ENCODE peak calls at places on chromosomes 5 and 9, in ten cellular contexts. One of them, this sample, is unnamed.

GRCh38 chr5:176812269-176813259 is 2.2 kb downstream of the UNC5A start:
- DNase-seq in AG10803: no peak
- DNase-seq in pancreas: no peak
- DNase-seq in tibial artery: no peak
- DNase-seq in psoas muscle: no peak
- DNase-seq in IMR-90: no peak
- DNase-seq in chondrocyte: no peak
- DNase-seq in ascending aorta: no peak
- DNase-seq in heart left ventricle: no peak
- DNase-seq in upper lobe of left lung: no peak
- DNase-seq in this sample: peak

GRCh38 chr5:39854771-39855170 is 430.0 kb upstream of the DAB2 start:
- DNase-seq in ascending aorta: no peak
- DNase-seq in pancreas: no peak
- DNase-seq in heart left ventricle: no peak
- DNase-seq in IMR-90: no peak
- DNase-seq in AG10803: no peak
- DNase-seq in tibial artery: no peak
- DNase-seq in upper lobe of left lung: no peak
- DNase-seq in psoas muscle: no peak
- DNase-seq in chondrocyte: no peak
- DNase-seq in this sample: no peak

GRCh38 chr5:76331139-76331538 is 71.9 kb upstream of the IQGAP2 start:
- DNase-seq in heart left ventricle: no peak
- DNase-seq in chondrocyte: no peak
- DNase-seq in pancreas: no peak
- DNase-seq in AG10803: no peak
- DNase-seq in upper lobe of left lung: no peak
- DNase-seq in ascending aorta: no peak
- DNase-seq in tibial artery: no peak
- DNase-seq in psoas muscle: no peak
- DNase-seq in IMR-90: no peak
- DNase-seq in this sample: no peak

GRCh38 chr9:79129865-79130480 is 441.8 kb upstream of the TLE4 start:
- DNase-seq in heart left ventricle: no peak
- DNase-seq in tibial artery: no peak
- DNase-seq in pancreas: no peak
- DNase-seq in upper lobe of left lung: peak
- DNase-seq in AG10803: peak
- DNase-seq in psoas muscle: peak
- DNase-seq in ascending aorta: no peak
- DNase-seq in chondrocyte: no peak
- DNase-seq in IMR-90: peak
- DNase-seq in this sample: peak

GRCh38 chr5:136200761-136201160 is 7.8 kb upstream of the SMIM32 start:
- DNase-seq in heart left ventricle: no peak
- DNase-seq in ascending aorta: no peak
- DNase-seq in AG10803: no peak
- DNase-seq in chondrocyte: no peak
- DNase-seq in upper lobe of left lung: no peak
- DNase-seq in IMR-90: no peak
- DNase-seq in psoas muscle: no peak
- DNase-seq in pancreas: no peak
- DNase-seq in tibial artery: no peak
- DNase-seq in this sample: no peak

GRCh38 chr5:135179308-135179980 is 145.4 kb upstream of the PITX1 start:
- DNase-seq in heart left ventricle: no peak
- DNase-seq in tibial artery: no peak
- DNase-seq in upper lobe of left lung: no peak
- DNase-seq in AG10803: no peak
- DNase-seq in pancreas: no peak
- DNase-seq in psoas muscle: no peak
- DNase-seq in ascending aorta: no peak
- DNase-seq in IMR-90: no peak
- DNase-seq in chondrocyte: no peak
- DNase-seq in this sample: no peak

GRCh38 chr5:76690027-76690679 is 25.8 kb upstream of the F2R start:
- DNase-seq in upper lobe of left lung: no peak
- DNase-seq in AG10803: no peak
- DNase-seq in ascending aorta: no peak
- DNase-seq in psoas muscle: no peak
- DNase-seq in heart left ventricle: no peak
- DNase-seq in tibial artery: no peak
- DNase-seq in chondrocyte: no peak
- DNase-seq in pancreas: no peak
- DNase-seq in IMR-90: no peak
- DNase-seq in this sample: no peak

GRCh38 chr9:98851730-98852462 is 44.4 kb downstream of the GALNT12 start:
- DNase-seq in heart left ventricle: no peak
- DNase-seq in AG10803: no peak
- DNase-seq in ascending aorta: no peak
- DNase-seq in chondrocyte: no peak
- DNase-seq in IMR-90: peak
- DNase-seq in upper lobe of left lung: no peak
- DNase-seq in pancreas: no peak
- DNase-seq in tibial artery: no peak
- DNase-seq in psoas muscle: no peak
- DNase-seq in this sample: no peak

GRCh38 chr9:93432964-93433363 is 18.5 kb upstream of the FAM120A start:
- DNase-seq in psoas muscle: no peak
- DNase-seq in upper lobe of left lung: no peak
- DNase-seq in heart left ventricle: no peak
- DNase-seq in AG10803: no peak
- DNase-seq in IMR-90: no peak
- DNase-seq in ascending aorta: no peak
- DNase-seq in pancreas: no peak
- DNase-seq in tibial artery: no peak
- DNase-seq in chondrocyte: no peak
- DNase-seq in this sample: no peak

GRCh38 chr9:93431498-93432105 is 19.9 kb upstream of the FAM120A start:
- DNase-seq in upper lobe of left lung: no peak
- DNase-seq in ascending aorta: no peak
- DNase-seq in heart left ventricle: no peak
- DNase-seq in pancreas: no peak
- DNase-seq in AG10803: no peak
- DNase-seq in tibial artery: peak
- DNase-seq in chondrocyte: no peak
- DNase-seq in psoas muscle: no peak
- DNase-seq in IMR-90: no peak
- DNase-seq in this sample: peak

GRCh38 chr9:93422987-93423386 is 28.5 kb upstream of the FAM120A start:
- DNase-seq in IMR-90: peak
- DNase-seq in ascending aorta: no peak
- DNase-seq in psoas muscle: no peak
- DNase-seq in tibial artery: no peak
- DNase-seq in pancreas: no peak
- DNase-seq in upper lobe of left lung: no peak
- DNase-seq in AG10803: no peak
- DNase-seq in heart left ventricle: no peak
- DNase-seq in chondrocyte: no peak
- DNase-seq in this sample: no peak

DNA sequence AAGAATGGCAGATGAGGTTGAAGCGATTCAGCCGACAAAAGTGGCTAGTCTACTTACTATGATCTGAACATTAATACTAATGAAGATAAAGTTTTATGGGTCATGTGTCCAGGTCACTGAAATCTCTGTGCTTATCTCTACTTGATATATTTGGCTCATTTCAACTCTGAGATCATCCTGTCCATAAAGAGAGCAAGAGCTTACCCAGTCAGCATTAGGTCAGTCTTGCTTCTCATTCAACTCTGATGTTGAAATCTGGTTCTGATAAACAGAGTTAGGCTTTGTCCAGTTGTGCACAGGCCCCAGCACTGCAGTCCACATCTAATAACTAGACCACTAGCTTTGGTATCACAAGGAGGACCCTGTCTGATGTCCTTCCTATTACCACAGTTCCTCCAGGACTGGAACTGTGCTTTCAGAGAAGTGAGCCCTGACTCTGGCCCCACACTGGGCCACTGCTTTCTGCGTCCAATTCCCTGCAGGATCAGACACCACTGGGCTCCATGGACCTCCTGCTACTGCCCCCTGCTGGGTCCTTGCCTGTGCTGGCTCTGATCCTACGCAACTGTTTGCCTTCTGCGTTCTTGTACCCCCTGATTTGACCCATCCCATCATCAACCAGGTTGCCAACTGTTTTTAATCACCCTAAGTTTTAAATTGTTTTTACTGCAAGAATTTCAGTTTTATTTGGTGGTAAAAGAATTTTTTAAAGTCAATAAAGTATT is 23.7 kb upstream of the FAM120A start:
- DNase-seq in chondrocyte: no peak
- DNase-seq in ascending aorta: no peak
- DNase-seq in pancreas: no peak
- DNase-seq in IMR-90: no peak
- DNase-seq in AG10803: no peak
- DNase-seq in upper lobe of left lung: peak
- DNase-seq in tibial artery: no peak
- DNase-seq in heart left ventricle: no peak
- DNase-seq in psoas muscle: no peak
- DNase-seq in this sample: peak
- TF ChIP-seq CTCF in chondrocyte: peak
- TF ChIP-seq CTCF in ascending aorta: no peak
- TF ChIP-seq CTCF in pancreas: no peak
- TF ChIP-seq CTCF in IMR-90: no peak
- TF ChIP-seq CTCF in AG10803: no peak
- TF ChIP-seq CTCF in upper lobe of left lung: no peak
- TF ChIP-seq CTCF in tibial artery: no peak
- TF ChIP-seq CTCF in heart left ventricle: no peak
- TF ChIP-seq CTCF in psoas muscle: no peak
- TF ChIP-seq CTCF in this sample: no peak

GRCh38 chr5:139648205-139649081 is at the start of gene CXXC5:
- DNase-seq in AG10803: peak
- DNase-seq in upper lobe of left lung: peak
- DNase-seq in IMR-90: peak
- DNase-seq in pancreas: peak
- DNase-seq in heart left ventricle: peak
- DNase-seq in tibial artery: peak
- DNase-seq in chondrocyte: peak
- DNase-seq in ascending aorta: peak
- DNase-seq in psoas muscle: peak
- DNase-seq in this sample: peak

GRCh38 chr5:139650689-139651501 is 2.7 kb downstream of the CXXC5 start:
- DNase-seq in chondrocyte: peak
- DNase-seq in psoas muscle: peak
- DNase-seq in AG10803: peak
- DNase-seq in heart left ventricle: peak
- DNase-seq in pancreas: peak
- DNase-seq in upper lobe of left lung: peak
- DNase-seq in ascending aorta: no peak
- DNase-seq in IMR-90: no peak
- DNase-seq in tibial artery: peak
- DNase-seq in this sample: no peak

GRCh38 chr5:139649082-139649991 is 1.2 kb downstream of the CXXC5 start:
- DNase-seq in IMR-90: no peak
- DNase-seq in AG10803: no peak
- DNase-seq in pancreas: peak
- DNase-seq in chondrocyte: peak
- DNase-seq in upper lobe of left lung: no peak
- DNase-seq in psoas muscle: no peak
- DNase-seq in tibial artery: no peak
- DNase-seq in ascending aorta: no peak
- DNase-seq in heart left ventricle: peak
- DNase-seq in this sample: peak

GRCh38 chr5:139651502-139651862 is 3.3 kb downstream of the CXXC5 start:
- DNase-seq in ascending aorta: no peak
- DNase-seq in IMR-90: no peak
- DNase-seq in AG10803: no peak
- DNase-seq in tibial artery: no peak
- DNase-seq in chondrocyte: peak
- DNase-seq in heart left ventricle: peak
- DNase-seq in upper lobe of left lung: no peak
- DNase-seq in pancreas: no peak
- DNase-seq in psoas muscle: no peak
- DNase-seq in this sample: no peak

DNA sequence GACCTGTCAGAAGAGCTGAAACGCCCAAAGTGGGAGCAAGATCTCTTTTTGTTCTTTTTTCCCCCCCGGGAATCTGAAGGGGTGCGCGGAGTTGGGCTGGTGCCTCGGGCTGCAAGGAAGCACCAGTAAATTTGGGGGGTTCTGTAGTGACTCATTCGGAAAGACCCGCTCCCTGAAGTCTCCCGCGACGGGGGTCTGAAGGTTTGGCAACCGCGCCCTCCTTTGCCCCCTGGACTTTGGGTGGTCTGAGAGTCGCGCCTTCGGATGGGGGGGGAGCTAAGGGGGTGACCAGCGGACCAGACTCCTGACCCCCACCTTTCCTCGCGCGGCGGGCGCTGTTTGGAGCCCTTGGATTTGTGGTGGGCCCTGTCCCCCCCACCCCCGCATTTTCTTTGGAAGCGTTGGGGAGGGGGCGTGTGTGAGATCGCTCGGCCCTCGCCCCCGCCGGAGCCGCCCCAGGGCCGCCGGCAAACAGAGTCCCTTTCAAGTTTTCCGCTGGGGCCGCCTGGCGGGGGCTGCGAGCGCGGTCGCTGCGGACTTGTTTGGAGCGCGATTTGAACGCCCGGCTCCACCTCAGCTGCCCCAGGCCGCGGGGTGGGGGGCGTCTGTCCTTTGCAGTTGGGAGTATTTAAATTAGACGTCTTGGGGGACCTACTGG is 2.0 kb downstream of the CXXC5 start:
- DNase-seq in heart left ventricle: peak
- DNase-seq in ascending aorta: no peak
- DNase-seq in tibial artery: no peak
- DNase-seq in AG10803: no peak
- DNase-seq in IMR-90: no peak
- DNase-seq in pancreas: peak
- DNase-seq in chondrocyte: peak
- DNase-seq in upper lobe of left lung: no peak
- DNase-seq in psoas muscle: no peak
- DNase-seq in this sample: peak
- TF ChIP-seq CTCF in heart left ventricle: peak
- TF ChIP-seq CTCF in ascending aorta: peak
- TF ChIP-seq CTCF in tibial artery: peak
- TF ChIP-seq CTCF in AG10803: peak
- TF ChIP-seq CTCF in IMR-90: peak
- TF ChIP-seq CTCF in pancreas: no peak
- TF ChIP-seq CTCF in chondrocyte: peak
- TF ChIP-seq CTCF in upper lobe of left lung: peak
- TF ChIP-seq CTCF in psoas muscle: peak
- TF ChIP-seq CTCF in this sample: peak

GRCh38 chr5:65623482-65623881 is 651 bp downstream of the TRIM23 start:
- DNase-seq in psoas muscle: no peak
- DNase-seq in pancreas: no peak
- DNase-seq in chondrocyte: no peak
- DNase-seq in ascending aorta: no peak
- DNase-seq in heart left ventricle: no peak
- DNase-seq in IMR-90: no peak
- DNase-seq in AG10803: peak
- DNase-seq in tibial artery: no peak
- DNase-seq in upper lobe of left lung: no peak
- DNase-seq in this sample: no peak

GRCh38 chr5:65625743-65626142 is 916 bp downstream of the SHLD3 start:
- DNase-seq in upper lobe of left lung: no peak
- DNase-seq in IMR-90: no peak
- DNase-seq in pancreas: no peak
- DNase-seq in chondrocyte: no peak
- DNase-seq in heart left ventricle: no peak
- DNase-seq in ascending aorta: no peak
- DNase-seq in psoas muscle: no peak
- DNase-seq in tibial artery: no peak
- DNase-seq in AG10803: no peak
- DNase-seq in this sample: no peak

GRCh38 chr5:65624025-65624569 is at the start of gene TRIM23:
- DNase-seq in psoas muscle: peak
- DNase-seq in AG10803: peak
- DNase-seq in chondrocyte: peak
- DNase-seq in upper lobe of left lung: peak
- DNase-seq in ascending aorta: peak
- DNase-seq in heart left ventricle: peak
- DNase-seq in pancreas: peak
- DNase-seq in IMR-90: peak
- DNase-seq in tibial artery: peak
- DNase-seq in this sample: peak

GRCh38 chr5:65620021-65620420 is 4.1 kb downstream of the TRIM23 start:
- DNase-seq in tibial artery: no peak
- DNase-seq in psoas muscle: no peak
- DNase-seq in ascending aorta: no peak
- DNase-seq in pancreas: no peak
- DNase-seq in heart left ventricle: no peak
- DNase-seq in upper lobe of left lung: no peak
- DNase-seq in chondrocyte: no peak
- DNase-seq in IMR-90: no peak
- DNase-seq in AG10803: peak
- DNase-seq in this sample: no peak

DNA sequence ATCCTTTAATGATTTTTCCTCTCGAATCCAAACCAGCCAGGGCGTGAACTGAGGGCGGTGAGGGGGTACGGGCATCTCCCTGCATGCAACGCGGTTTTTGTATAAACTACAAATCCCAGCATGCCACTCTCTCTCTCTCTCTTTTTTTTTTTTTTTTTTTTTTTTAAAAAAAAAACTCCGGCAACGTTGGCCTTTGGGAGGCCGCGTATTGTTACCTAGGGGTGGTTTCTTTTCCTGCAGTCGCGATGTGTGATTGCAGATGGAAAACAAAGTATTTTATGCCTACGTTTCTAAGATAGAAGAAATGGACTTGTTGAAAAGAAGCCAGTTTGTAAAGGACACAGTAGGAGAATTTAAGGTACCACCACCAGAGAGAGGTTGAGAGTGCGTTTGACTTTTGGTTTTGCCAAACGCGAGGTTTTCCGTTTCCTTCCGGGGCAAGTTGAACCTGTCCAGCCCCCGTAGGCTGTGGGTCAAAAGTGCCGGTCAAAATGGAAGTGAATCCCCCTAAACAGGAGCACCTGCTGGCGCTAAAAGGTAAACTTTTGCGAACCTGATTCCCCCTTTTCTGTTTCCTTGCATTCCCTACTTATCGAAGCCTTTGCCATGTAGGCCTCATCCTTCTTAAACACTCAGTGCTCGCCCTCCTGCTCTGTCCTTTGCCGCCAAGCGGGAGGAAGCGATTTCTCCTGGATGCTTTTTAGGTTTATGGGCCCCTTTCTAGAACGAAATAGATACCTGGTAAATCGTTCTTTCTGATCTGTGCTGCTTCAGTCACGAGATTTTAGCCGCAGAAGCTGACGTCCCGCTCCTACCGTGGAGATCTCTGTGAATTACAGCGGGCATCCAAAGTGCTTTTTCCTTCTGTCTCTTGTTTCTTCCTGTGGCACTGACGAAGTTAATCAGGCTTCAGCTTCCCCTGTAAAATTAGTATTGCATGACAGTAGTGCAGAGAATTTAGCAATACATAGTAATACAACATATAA is at the start of the genes SHLD3 and TRAPPC13:
- DNase-seq in psoas muscle: peak
- DNase-seq in AG10803: peak
- DNase-seq in chondrocyte: no peak
- DNase-seq in heart left ventricle: peak
- DNase-seq in tibial artery: peak
- DNase-seq in ascending aorta: peak
- DNase-seq in IMR-90: peak
- DNase-seq in upper lobe of left lung: peak
- DNase-seq in pancreas: peak
- DNase-seq in this sample: peak
- TF ChIP-seq CTCF in psoas muscle: peak
- TF ChIP-seq CTCF in AG10803: peak
- TF ChIP-seq CTCF in chondrocyte: peak
- TF ChIP-seq CTCF in heart left ventricle: peak
- TF ChIP-seq CTCF in tibial artery: peak
- TF ChIP-seq CTCF in ascending aorta: no peak
- TF ChIP-seq CTCF in IMR-90: no peak
- TF ChIP-seq CTCF in upper lobe of left lung: no peak
- TF ChIP-seq CTCF in pancreas: no peak
- TF ChIP-seq CTCF in this sample: no peak

GRCh38 chr9:2991292-2991691 is 147.4 kb upstream of the PUM3 start:
- DNase-seq in psoas muscle: no peak
- DNase-seq in pancreas: no peak
- DNase-seq in heart left ventricle: no peak
- DNase-seq in chondrocyte: no peak
- DNase-seq in ascending aorta: no peak
- DNase-seq in IMR-90: no peak
- DNase-seq in AG10803: no peak
- DNase-seq in tibial artery: no peak
- DNase-seq in upper lobe of left lung: no peak
- DNase-seq in this sample: no peak
- TF ChIP-seq CTCF in psoas muscle: no peak
- TF ChIP-seq CTCF in pancreas: no peak
- TF ChIP-seq CTCF in heart left ventricle: no peak
- TF ChIP-seq CTCF in chondrocyte: peak
- TF ChIP-seq CTCF in ascending aorta: no peak
- TF ChIP-seq CTCF in IMR-90: peak
- TF ChIP-seq CTCF in AG10803: peak
- TF ChIP-seq CTCF in tibial artery: no peak
- TF ChIP-seq CTCF in upper lobe of left lung: no peak
- TF ChIP-seq CTCF in this sample: no peak